ENCODE peak calls at places on chromosomes 6 and 20, in six cellular contexts. One of them, this sample, is unnamed.

GRCh38 chr6:40789143-40789764 is 202.1 kb upstream of the LRFN2 start:
- DNase-seq in RWPE1: no peak
- DNase-seq in cardiac muscle cell: no peak
- DNase-seq in tibial artery: no peak
- DNase-seq in activated CD8-positive, alpha-beta memory T cell treated with anti-CD3 and anti-CD28 coated beads for 4 hours: no peak
- DNase-seq in lower leg skin: no peak
- DNase-seq in this sample: no peak

GRCh38 chr6:140779991-140780596 is 1352.6 kb upstream of the GJE1 start:
- DNase-seq in tibial artery: no peak
- DNase-seq in RWPE1: no peak
- DNase-seq in cardiac muscle cell: no peak
- DNase-seq in lower leg skin: no peak
- DNase-seq in activated CD8-positive, alpha-beta memory T cell treated with anti-CD3 and anti-CD28 coated beads for 4 hours: no peak
- DNase-seq in this sample: no peak

GRCh38 chr6:136420853-136421252 is 129.4 kb downstream of the MAP7 start:
- DNase-seq in lower leg skin: no peak
- DNase-seq in tibial artery: no peak
- DNase-seq in cardiac muscle cell: no peak
- DNase-seq in RWPE1: no peak
- DNase-seq in activated CD8-positive, alpha-beta memory T cell treated with anti-CD3 and anti-CD28 coated beads for 4 hours: no peak
- DNase-seq in this sample: no peak

GRCh38 chr6:157646012-157646411 is 177.0 kb upstream of the SNX9 start:
- DNase-seq in lower leg skin: no peak
- DNase-seq in RWPE1: no peak
- DNase-seq in cardiac muscle cell: no peak
- DNase-seq in activated CD8-positive, alpha-beta memory T cell treated with anti-CD3 and anti-CD28 coated beads for 4 hours: no peak
- DNase-seq in tibial artery: peak; percentile 55
- DNase-seq in this sample: no peak

GRCh38 chr6:132569170-132569569 is 952 bp upstream of the TAAR6 start:
- DNase-seq in RWPE1: no peak
- DNase-seq in activated CD8-positive, alpha-beta memory T cell treated with anti-CD3 and anti-CD28 coated beads for 4 hours: no peak
- DNase-seq in tibial artery: no peak
- DNase-seq in cardiac muscle cell: no peak
- DNase-seq in lower leg skin: no peak
- DNase-seq in this sample: no peak

GRCh38 chr6:129672883-129673631 is 36.9 kb downstream of the ARHGAP18 start:
- DNase-seq in activated CD8-positive, alpha-beta memory T cell treated with anti-CD3 and anti-CD28 coated beads for 4 hours: no peak
- DNase-seq in cardiac muscle cell: no peak
- DNase-seq in lower leg skin: no peak
- DNase-seq in tibial artery: no peak
- DNase-seq in RWPE1: peak; percentile 65
- DNase-seq in this sample: no peak

GRCh38 chr6:149910721-149911151 is 12.2 kb downstream of the RAET1G start:
- DNase-seq in tibial artery: peak; percentile 41
- DNase-seq in RWPE1: no peak
- DNase-seq in cardiac muscle cell: no peak
- DNase-seq in activated CD8-positive, alpha-beta memory T cell treated with anti-CD3 and anti-CD28 coated beads for 4 hours: no peak
- DNase-seq in lower leg skin: no peak
- DNase-seq in this sample: no peak

GRCh38 chr20:48760403-48760889 is 67.4 kb downstream of the PREX1 start:
- DNase-seq in tibial artery: no peak
- DNase-seq in activated CD8-positive, alpha-beta memory T cell treated with anti-CD3 and anti-CD28 coated beads for 4 hours: peak; percentile 68
- DNase-seq in lower leg skin: no peak
- DNase-seq in cardiac muscle cell: no peak
- DNase-seq in RWPE1: peak; percentile 82
- DNase-seq in this sample: no peak

GRCh38 chr6:3908223-3908622 is 59.0 kb downstream of the FAM50B start:
- DNase-seq in cardiac muscle cell: no peak
- DNase-seq in activated CD8-positive, alpha-beta memory T cell treated with anti-CD3 and anti-CD28 coated beads for 4 hours: no peak
- DNase-seq in tibial artery: no peak
- DNase-seq in RWPE1: no peak
- DNase-seq in lower leg skin: no peak
- DNase-seq in this sample: no peak